ENCODE peak calls at places on chromosomes 6 and 20, in seven cellular contexts. One of them, this sample, is unnamed.

GRCh38 chr6:40551966-40552365 is 35.2 kb downstream of the LRFN2 start:
- DNase-seq in mesothelial cell of epicardium: no peak
- DNase-seq in astrocyte of the cerebellum: no peak
- DNase-seq in effector CD4-positive, alpha-beta T cell: no peak
- DNase-seq in activated CD4-positive, alpha-beta T cell treated with anti-CD3 and anti-CD28 coated beads, Interleukin-2, amount 50 U/mL, for 24 hours: no peak
- DNase-seq in non-pigmented ciliary epithelial cell: no peak
- DNase-seq in naive thymus-derived CD8-positive, alpha-beta T cell: no peak
- DNase-seq in this sample: no peak

GRCh38 chr6:34514593-34515472 is 41.3 kb downstream of the SPDEF start:
- DNase-seq in mesothelial cell of epicardium: peak
- DNase-seq in activated CD4-positive, alpha-beta T cell treated with anti-CD3 and anti-CD28 coated beads, Interleukin-2, amount 50 U/mL, for 24 hours: no peak
- DNase-seq in effector CD4-positive, alpha-beta T cell: no peak
- DNase-seq in non-pigmented ciliary epithelial cell: peak
- DNase-seq in astrocyte of the cerebellum: peak
- DNase-seq in naive thymus-derived CD8-positive, alpha-beta T cell: no peak
- DNase-seq in this sample: no peak

GRCh38 chr6:128519132-128519930 is 1.1 kb downstream of the PTPRK start:
- DNase-seq in astrocyte of the cerebellum: no peak
- DNase-seq in mesothelial cell of epicardium: peak
- DNase-seq in naive thymus-derived CD8-positive, alpha-beta T cell: peak
- DNase-seq in non-pigmented ciliary epithelial cell: no peak
- DNase-seq in activated CD4-positive, alpha-beta T cell treated with anti-CD3 and anti-CD28 coated beads, Interleukin-2, amount 50 U/mL, for 24 hours: peak
- DNase-seq in effector CD4-positive, alpha-beta T cell: no peak
- DNase-seq in this sample: no peak

GRCh38 chr6:150142304-150142656 is 564 bp upstream of the PPP1R14C start:
- DNase-seq in naive thymus-derived CD8-positive, alpha-beta T cell: no peak
- DNase-seq in effector CD4-positive, alpha-beta T cell: no peak
- DNase-seq in mesothelial cell of epicardium: no peak
- DNase-seq in astrocyte of the cerebellum: no peak
- DNase-seq in non-pigmented ciliary epithelial cell: no peak
- DNase-seq in activated CD4-positive, alpha-beta T cell treated with anti-CD3 and anti-CD28 coated beads, Interleukin-2, amount 50 U/mL, for 24 hours: no peak
- DNase-seq in this sample: no peak

GRCh38 chr6:36820700-36821580 is 18.3 kb downstream of the CPNE5 start:
- DNase-seq in non-pigmented ciliary epithelial cell: peak
- DNase-seq in astrocyte of the cerebellum: no peak
- DNase-seq in activated CD4-positive, alpha-beta T cell treated with anti-CD3 and anti-CD28 coated beads, Interleukin-2, amount 50 U/mL, for 24 hours: no peak
- DNase-seq in naive thymus-derived CD8-positive, alpha-beta T cell: no peak
- DNase-seq in mesothelial cell of epicardium: no peak
- DNase-seq in effector CD4-positive, alpha-beta T cell: no peak
- DNase-seq in this sample: no peak

GRCh38 chr20:34582221-34582620 is 23.7 kb downstream of the MAP1LC3A start:
- DNase-seq in effector CD4-positive, alpha-beta T cell: no peak
- DNase-seq in astrocyte of the cerebellum: no peak
- DNase-seq in activated CD4-positive, alpha-beta T cell treated with anti-CD3 and anti-CD28 coated beads, Interleukin-2, amount 50 U/mL, for 24 hours: no peak
- DNase-seq in naive thymus-derived CD8-positive, alpha-beta T cell: no peak
- DNase-seq in non-pigmented ciliary epithelial cell: no peak
- DNase-seq in mesothelial cell of epicardium: no peak
- DNase-seq in this sample: no peak

GRCh38 chr20:34458631-34459030 is 57.6 kb upstream of the DYNLRB1 start:
- DNase-seq in non-pigmented ciliary epithelial cell: no peak
- DNase-seq in mesothelial cell of epicardium: no peak
- DNase-seq in astrocyte of the cerebellum: no peak
- DNase-seq in activated CD4-positive, alpha-beta T cell treated with anti-CD3 and anti-CD28 coated beads, Interleukin-2, amount 50 U/mL, for 24 hours: no peak
- DNase-seq in naive thymus-derived CD8-positive, alpha-beta T cell: no peak
- DNase-seq in effector CD4-positive, alpha-beta T cell: no peak
- DNase-seq in this sample: no peak

GRCh38 chr6:167651251-167652041 is 175.3 kb upstream of the AFDN start:
- DNase-seq in astrocyte of the cerebellum: no peak
- DNase-seq in mesothelial cell of epicardium: no peak
- DNase-seq in naive thymus-derived CD8-positive, alpha-beta T cell: no peak
- DNase-seq in non-pigmented ciliary epithelial cell: no peak
- DNase-seq in effector CD4-positive, alpha-beta T cell: no peak
- DNase-seq in activated CD4-positive, alpha-beta T cell treated with anti-CD3 and anti-CD28 coated beads, Interleukin-2, amount 50 U/mL, for 24 hours: no peak
- DNase-seq in this sample: no peak

GRCh38 chr6:120056085-120056484 is 706.5 kb upstream of the MAN1A1 start:
- DNase-seq in effector CD4-positive, alpha-beta T cell: no peak
- DNase-seq in non-pigmented ciliary epithelial cell: no peak
- DNase-seq in activated CD4-positive, alpha-beta T cell treated with anti-CD3 and anti-CD28 coated beads, Interleukin-2, amount 50 U/mL, for 24 hours: no peak
- DNase-seq in astrocyte of the cerebellum: no peak
- DNase-seq in naive thymus-derived CD8-positive, alpha-beta T cell: no peak
- DNase-seq in mesothelial cell of epicardium: no peak
- DNase-seq in this sample: no peak

GRCh38 chr20:38260378-38261053 is at the start of gene KIAA1755:
- DNase-seq in non-pigmented ciliary epithelial cell: no peak
- DNase-seq in activated CD4-positive, alpha-beta T cell treated with anti-CD3 and anti-CD28 coated beads, Interleukin-2, amount 50 U/mL, for 24 hours: no peak
- DNase-seq in effector CD4-positive, alpha-beta T cell: no peak
- DNase-seq in astrocyte of the cerebellum: no peak
- DNase-seq in naive thymus-derived CD8-positive, alpha-beta T cell: no peak
- DNase-seq in mesothelial cell of epicardium: no peak
- DNase-seq in this sample: no peak

GRCh38 chr6:45845546-45845945 is 170.1 kb downstream of the CLIC5 start:
- DNase-seq in naive thymus-derived CD8-positive, alpha-beta T cell: no peak
- DNase-seq in activated CD4-positive, alpha-beta T cell treated with anti-CD3 and anti-CD28 coated beads, Interleukin-2, amount 50 U/mL, for 24 hours: no peak
- DNase-seq in non-pigmented ciliary epithelial cell: no peak
- DNase-seq in effector CD4-positive, alpha-beta T cell: no peak
- DNase-seq in astrocyte of the cerebellum: no peak
- DNase-seq in mesothelial cell of epicardium: no peak
- DNase-seq in this sample: no peak

GRCh38 chr6:20200761-20201160 is 11.5 kb downstream of the MBOAT1 start:
- DNase-seq in activated CD4-positive, alpha-beta T cell treated with anti-CD3 and anti-CD28 coated beads, Interleukin-2, amount 50 U/mL, for 24 hours: no peak
- DNase-seq in effector CD4-positive, alpha-beta T cell: no peak
- DNase-seq in non-pigmented ciliary epithelial cell: no peak
- DNase-seq in mesothelial cell of epicardium: no peak
- DNase-seq in astrocyte of the cerebellum: no peak
- DNase-seq in naive thymus-derived CD8-positive, alpha-beta T cell: no peak
- DNase-seq in this sample: no peak

GRCh38 chr6:13574149-13574570 is 241 bp upstream of the SIRT5 start:
- DNase-seq in naive thymus-derived CD8-positive, alpha-beta T cell: peak
- DNase-seq in activated CD4-positive, alpha-beta T cell treated with anti-CD3 and anti-CD28 coated beads, Interleukin-2, amount 50 U/mL, for 24 hours: peak
- DNase-seq in effector CD4-positive, alpha-beta T cell: peak
- DNase-seq in non-pigmented ciliary epithelial cell: peak
- DNase-seq in astrocyte of the cerebellum: peak
- DNase-seq in mesothelial cell of epicardium: peak
- DNase-seq in this sample: peak

This sample was measured in KG1.